ENCODE peak calls at places on chromosomes 5 and 9, in nine cellular contexts. S is foreskin fibroblast, K is HCT116, M is astrocyte of the spinal cord, Q is cardiac muscle cell, Y is ovary, V is AG04450, A is pancreas, X is endodermal cell. F is an unnamed sample.

GRCh38 chr5:147918899-147919298 is 12.6 kb upstream of the C5orf46 start:
- DNase-seq in M (no peak), Q (no peak), X (no peak), V (no peak), S (no peak), A (no peak), K (no peak), Y (no peak), F (no peak)

GRCh38 chr5:17161669-17162068 is 55.8 kb upstream of the BASP1 start:
- DNase-seq in K (no peak), A (no peak), S (no peak), V (no peak), Q (no peak), Y (no peak), M (no peak), X (no peak), F (no peak)

GRCh38 chr5:151628112-151628823 is 37.1 kb upstream of the FAT2 start:
- DNase-seq in S (no peak), V (no peak), A (no peak), K (no peak), X (no peak), Q (no peak), M (no peak), Y (no peak), F (no peak)

GRCh38 chr9:23638837-23639426 is 187.1 kb downstream of the ELAVL2 start:
- DNase-seq in V (no peak), A (no peak), X (no peak), K (no peak), S (no peak), Q (no peak), Y (no peak), M (peak), F (no peak)

GRCh38 chr5:73365301-73365853 is 83.2 kb downstream of the FOXD1 start:
- DNase-seq in A (no peak), V (peak), S (peak), Q (no peak), K (peak), X (no peak), M (peak), Y (no peak), F (peak)

GRCh38 chr5:10391130-10391529 is 37.6 kb downstream of the MARCHF6 start:
- DNase-seq in Q (no peak), S (no peak), K (no peak), V (no peak), X (no peak), Y (no peak), M (no peak), A (no peak), F (no peak)

GRCh38 chr5:15783734-15784133 is 283.8 kb downstream of the FBXL7 start:
- DNase-seq in S (no peak), M (no peak), V (no peak), A (no peak), X (no peak), Y (no peak), K (no peak), Q (no peak), F (no peak)

GRCh38 chr9:131072871-131073237 is 23.5 kb upstream of the AIF1L start:
- DNase-seq in Y (no peak), S (no peak), X (no peak), Q (no peak), K (no peak), V (no peak), A (no peak), M (no peak), F (no peak)

GRCh38 chr5:180180846-180181245 is 28.2 kb downstream of the RASGEF1C start:
- DNase-seq in Q (no peak), A (no peak), V (no peak), Y (no peak), M (no peak), S (no peak), X (no peak), K (no peak), F (no peak)

GRCh38 chr9:111438576-111439235 is 45.5 kb downstream of the ECPAS start:
- DNase-seq in K (no peak), A (no peak), S (no peak), X (no peak), Q (no peak), V (no peak), Y (no peak), M (peak), F (no peak)

DNA sequence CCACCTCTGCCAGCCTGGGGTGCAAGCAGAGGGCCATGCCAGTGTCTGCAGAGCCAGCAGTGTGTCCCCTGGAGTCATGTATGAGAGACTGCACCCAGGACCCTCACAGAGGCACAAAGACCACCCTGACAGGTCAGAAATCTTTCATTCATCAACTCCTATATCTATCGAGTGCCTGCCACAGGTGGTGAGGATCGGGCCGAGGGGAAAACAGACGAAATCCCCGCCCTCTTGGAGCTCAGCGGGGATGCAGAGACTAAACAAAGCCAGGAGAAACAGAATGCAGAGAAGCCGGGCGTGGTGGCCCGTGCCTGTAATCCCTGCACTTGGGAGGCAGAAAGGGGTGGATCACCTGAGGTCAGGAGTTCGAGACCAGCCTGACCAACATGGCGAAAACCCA is 22.3 kb downstream of the GFI1B start:
- DNase-seq in X (peak), M (no peak), S (no peak), Q (no peak), K (no peak), Y (no peak), A (no peak), V (no peak), F (no peak)
- H3K4me3 ChIP-seq in X (no peak), M (no peak), S (no peak), Q (no peak), K (no peak), Y (no peak), A (no peak), V (no peak), F (no peak)

GRCh38 chr5:163022582-163023128 is 414.7 kb upstream of the CCNG1 start:
- DNase-seq in V (no peak), X (no peak), S (no peak), Y (no peak), Q (no peak), A (no peak), M (no peak), K (no peak), F (no peak)
- TF ChIP-seq CTCF in V (no peak), X (no peak), S (no peak), Y (no peak), Q (no peak), A (no peak), M (no peak), K (no peak), F (no peak)

DNA sequence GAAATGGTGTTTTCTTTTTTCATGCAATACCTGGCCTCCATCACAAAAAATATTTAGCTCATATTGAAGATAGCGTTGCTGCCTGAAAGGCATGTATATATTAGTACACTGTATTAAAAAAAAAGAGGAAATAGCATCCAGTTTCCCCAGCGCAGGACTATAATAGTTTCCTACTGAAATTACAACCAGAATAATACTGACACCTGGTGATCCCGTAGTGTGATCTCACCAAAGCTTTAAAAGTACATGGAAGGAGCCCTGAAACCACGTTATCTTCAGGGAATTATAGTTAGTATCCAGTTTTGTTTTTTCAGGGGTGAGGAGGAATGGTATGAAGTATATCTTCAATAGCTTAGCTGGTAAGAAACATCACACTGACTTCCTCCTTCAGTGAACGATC is 264.9 kb downstream of the CD180 start:
- DNase-seq in Y (no peak), V (no peak), K (no peak), S (no peak), M (no peak), X (no peak), A (no peak), Q (no peak), F (no peak)
- H3K4me3 ChIP-seq in Y (no peak), V (no peak), K (no peak), S (no peak), M (no peak), X (no peak), A (no peak), Q (no peak), F (no peak)

DNA sequence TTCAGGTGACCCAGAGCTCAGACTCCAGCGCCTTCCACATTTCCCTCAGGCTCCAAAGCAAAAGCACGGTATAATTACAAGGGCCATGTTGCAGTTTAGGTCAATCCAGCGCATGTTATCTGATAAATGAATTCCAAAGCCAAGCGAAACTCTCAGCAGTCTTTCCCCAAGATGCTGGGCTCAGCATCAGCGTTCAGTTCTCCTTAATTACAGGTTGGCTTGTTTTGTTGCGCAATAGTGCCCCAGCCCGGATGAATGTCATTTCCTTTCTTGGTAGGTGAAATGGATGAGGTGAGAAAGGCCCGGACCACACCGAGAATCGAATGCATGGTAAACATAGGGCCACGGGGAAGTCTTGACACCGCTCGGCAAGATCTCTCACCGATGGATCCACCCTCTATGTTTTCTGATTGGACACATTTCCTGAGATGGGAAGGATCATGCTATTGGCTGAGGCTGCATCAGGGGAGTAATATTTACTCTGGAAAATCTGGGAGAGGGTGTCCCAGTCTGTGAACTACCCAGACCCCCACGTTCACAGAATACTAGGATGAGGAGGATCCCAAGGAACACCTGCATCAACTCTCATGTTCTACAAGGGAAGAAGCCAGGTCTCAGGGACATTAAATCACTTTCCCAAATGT is 221.2 kb upstream of the ANKRD55 start:
- DNase-seq in Y (no peak), M (no peak), Q (no peak), K (no peak), V (no peak), A (no peak), X (no peak), S (no peak), F (no peak)
- TF ChIP-seq CTCF in Y (no peak), M (no peak), Q (no peak), K (no peak), V (no peak), A (no peak), X (no peak), S (no peak), F (no peak)

DNA sequence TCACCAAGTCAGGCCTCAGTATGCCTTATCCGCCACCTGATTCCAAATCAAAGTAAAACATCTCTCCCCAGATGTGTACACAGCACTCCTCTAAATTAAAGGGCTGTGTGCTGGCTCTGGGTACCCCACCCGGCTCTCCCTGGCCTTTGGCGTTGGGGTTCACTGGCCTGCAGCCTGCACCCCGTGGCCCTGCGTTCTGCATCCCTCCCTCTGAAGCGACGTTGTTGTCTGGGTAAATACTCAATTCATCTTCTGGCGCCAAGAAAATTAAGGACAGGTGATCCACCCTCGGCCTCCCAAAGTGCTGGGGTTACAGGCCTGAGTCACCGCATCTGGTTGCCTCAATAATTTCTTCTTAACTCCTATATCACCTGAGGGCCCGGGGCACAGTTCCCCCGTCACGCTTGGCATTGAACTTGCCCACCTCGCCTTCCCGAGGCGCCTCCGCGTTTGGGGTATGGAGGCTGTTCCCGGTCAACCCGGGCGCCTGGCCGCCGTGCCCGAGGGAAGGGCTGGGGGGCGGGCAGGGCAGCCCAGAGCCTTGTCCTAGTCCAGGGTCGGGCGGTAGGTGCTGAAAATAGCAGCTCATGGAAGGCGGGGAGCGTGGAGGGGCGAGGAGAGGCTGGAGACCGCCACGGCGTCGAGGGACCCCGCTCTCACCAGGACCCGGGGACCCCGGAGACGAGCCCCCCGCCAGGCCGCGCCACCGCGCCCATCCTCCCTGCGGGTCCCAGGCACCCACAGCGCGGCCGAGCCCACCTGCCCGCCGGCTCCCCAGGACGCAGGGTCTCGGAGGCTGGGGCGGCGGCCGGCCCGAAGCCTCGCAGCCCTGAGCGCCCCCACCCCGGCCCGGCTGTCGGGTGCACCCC is 531 bp downstream of the ABO start:
- DNase-seq in A (no peak), Q (no peak), M (no peak), S (no peak), V (no peak), X (peak), Y (peak), K (no peak), F (no peak)
- H3K4me3 ChIP-seq in A (peak), Q (peak), M (no peak), S (no peak), V (no peak), X (no peak), Y (peak), K (peak), F (no peak)

GRCh38 chr5:135570453-135570764 is 8.4 kb downstream of the CXCL14 start:
- DNase-seq in Y (no peak), A (no peak), M (no peak), S (no peak), Q (no peak), X (no peak), K (no peak), V (no peak), F (no peak)
- TF ChIP-seq CTCF in Y (no peak), A (no peak), M (no peak), S (no peak), Q (no peak), X (no peak), K (no peak), V (no peak), F (no peak)

F was measured in HFF-Myc.